ENCODE peak calls at places on chromosomes 3 and 15, in seven cellular contexts. One of them, this sample, is unnamed.

GRCh38 chr3:13853256-13853977 is 26.5 kb downstream of the WNT7A start:
- DNase-seq in K562: no peak
- DNase-seq in naive thymus-derived CD4-positive, alpha-beta T cell: no peak
- DNase-seq in GM12878: no peak
- DNase-seq in IMR-90: no peak
- DNase-seq in PC-9: no peak
- DNase-seq in transverse colon: no peak
- DNase-seq in this sample: no peak

GRCh38 chr3:120102232-120102631 is 8.0 kb upstream of the GSK3B start:
- DNase-seq in K562: no peak
- DNase-seq in naive thymus-derived CD4-positive, alpha-beta T cell: no peak
- DNase-seq in GM12878: no peak
- DNase-seq in IMR-90: no peak
- DNase-seq in PC-9: no peak
- DNase-seq in transverse colon: no peak
- DNase-seq in this sample: no peak

GRCh38 chr3:24316887-24317383 is 177.7 kb downstream of the THRB start:
- DNase-seq in K562: no peak
- DNase-seq in naive thymus-derived CD4-positive, alpha-beta T cell: no peak
- DNase-seq in GM12878: no peak
- DNase-seq in IMR-90: no peak
- DNase-seq in PC-9: peak; percentile 87
- DNase-seq in transverse colon: peak; percentile 68
- DNase-seq in this sample: peak; percentile 64

GRCh38 chr15:80635953-80636352 is 59.2 kb upstream of the ABHD17C start:
- DNase-seq in K562: no peak
- DNase-seq in naive thymus-derived CD4-positive, alpha-beta T cell: no peak
- DNase-seq in GM12878: no peak
- DNase-seq in IMR-90: no peak
- DNase-seq in PC-9: no peak
- DNase-seq in transverse colon: no peak
- DNase-seq in this sample: no peak

GRCh38 chr3:178823556-178824229 is 247.9 kb downstream of the ZMAT3 start:
- DNase-seq in K562: peak; percentile 9
- DNase-seq in naive thymus-derived CD4-positive, alpha-beta T cell: no peak
- DNase-seq in GM12878: no peak
- DNase-seq in IMR-90: no peak
- DNase-seq in PC-9: no peak
- DNase-seq in transverse colon: no peak
- DNase-seq in this sample: peak; percentile 29

GRCh38 chr3:40920041-40920440 is 279.3 kb upstream of the CTNNB1 start:
- DNase-seq in K562: no peak
- DNase-seq in naive thymus-derived CD4-positive, alpha-beta T cell: no peak
- DNase-seq in GM12878: peak; percentile 19
- DNase-seq in IMR-90: no peak
- DNase-seq in PC-9: peak; percentile 49
- DNase-seq in transverse colon: no peak
- DNase-seq in this sample: no peak

GRCh38 chr15:92801412-92801773 is 98.7 kb upstream of the CHD2 start:
- DNase-seq in K562: no peak
- DNase-seq in naive thymus-derived CD4-positive, alpha-beta T cell: no peak
- DNase-seq in GM12878: no peak
- DNase-seq in IMR-90: peak; percentile 86
- DNase-seq in PC-9: peak; percentile 79
- DNase-seq in transverse colon: peak; percentile 35
- DNase-seq in this sample: peak; percentile 66

GRCh38 chr15:58748040-58748786 is 1.3 kb downstream of the ADAM10 start:
- DNase-seq in K562: no peak
- DNase-seq in naive thymus-derived CD4-positive, alpha-beta T cell: peak; percentile 57
- DNase-seq in GM12878: no peak
- DNase-seq in IMR-90: no peak
- DNase-seq in PC-9: no peak
- DNase-seq in transverse colon: no peak
- DNase-seq in this sample: no peak

GRCh38 chr15:52735231-52736089 is 54.7 kb downstream of the ONECUT1 start:
- DNase-seq in K562: peak; percentile 73
- DNase-seq in naive thymus-derived CD4-positive, alpha-beta T cell: peak; percentile 60
- DNase-seq in GM12878: peak; percentile 64
- DNase-seq in IMR-90: peak; percentile 71
- DNase-seq in PC-9: peak; percentile 69
- DNase-seq in transverse colon: peak; percentile 70
- DNase-seq in this sample: peak; percentile 62

GRCh38 chr15:67832031-67832551 is 6.8 kb downstream of the SKOR1 start:
- DNase-seq in K562: no peak
- DNase-seq in naive thymus-derived CD4-positive, alpha-beta T cell: no peak
- DNase-seq in GM12878: no peak
- DNase-seq in IMR-90: peak; percentile 29
- DNase-seq in PC-9: no peak
- DNase-seq in transverse colon: no peak
- DNase-seq in this sample: no peak

GRCh38 chr3:31448035-31448881 is 84.5 kb upstream of the STT3B start:
- DNase-seq in K562: peak; percentile 15
- DNase-seq in naive thymus-derived CD4-positive, alpha-beta T cell: no peak
- DNase-seq in GM12878: no peak
- DNase-seq in IMR-90: peak; percentile 12
- DNase-seq in PC-9: no peak
- DNase-seq in transverse colon: peak; percentile 35
- DNase-seq in this sample: peak; percentile 52

GRCh38 chr3:46998852-46999515 is 19.5 kb downstream of the NBEAL2 start:
- DNase-seq in K562: no peak
- DNase-seq in naive thymus-derived CD4-positive, alpha-beta T cell: no peak
- DNase-seq in GM12878: no peak
- DNase-seq in IMR-90: no peak
- DNase-seq in PC-9: no peak
- DNase-seq in transverse colon: no peak
- DNase-seq in this sample: no peak

GRCh38 chr3:105853801-105854432 is 14.9 kb downstream of the CBLB start:
- DNase-seq in K562: no peak
- DNase-seq in naive thymus-derived CD4-positive, alpha-beta T cell: no peak
- DNase-seq in GM12878: peak; percentile 54
- DNase-seq in IMR-90: no peak
- DNase-seq in PC-9: no peak
- DNase-seq in transverse colon: peak; percentile 41
- DNase-seq in this sample: no peak

GRCh38 chr15:93024716-93025624 is 64.0 kb downstream of the RGMA start:
- DNase-seq in K562: no peak
- DNase-seq in naive thymus-derived CD4-positive, alpha-beta T cell: no peak
- DNase-seq in GM12878: no peak
- DNase-seq in IMR-90: no peak
- DNase-seq in PC-9: no peak
- DNase-seq in transverse colon: no peak
- DNase-seq in this sample: no peak

GRCh38 chr3:33648793-33649192 is 69.3 kb downstream of the CLASP2 start:
- DNase-seq in K562: peak; percentile 20
- DNase-seq in naive thymus-derived CD4-positive, alpha-beta T cell: no peak
- DNase-seq in GM12878: no peak
- DNase-seq in IMR-90: no peak
- DNase-seq in PC-9: no peak
- DNase-seq in transverse colon: no peak
- DNase-seq in this sample: no peak

GRCh38 chr3:5120446-5120845 is 1.6 kb upstream of the ARL8B start:
- DNase-seq in K562: no peak
- DNase-seq in naive thymus-derived CD4-positive, alpha-beta T cell: no peak
- DNase-seq in GM12878: no peak
- DNase-seq in IMR-90: no peak
- DNase-seq in PC-9: no peak
- DNase-seq in transverse colon: no peak
- DNase-seq in this sample: no peak

GRCh38 chr3:133674290-133674912 is 12.7 kb upstream of the TOPBP1 start:
- DNase-seq in K562: no peak
- DNase-seq in naive thymus-derived CD4-positive, alpha-beta T cell: no peak
- DNase-seq in GM12878: no peak
- DNase-seq in IMR-90: no peak
- DNase-seq in PC-9: no peak
- DNase-seq in transverse colon: no peak
- DNase-seq in this sample: no peak

DNA sequence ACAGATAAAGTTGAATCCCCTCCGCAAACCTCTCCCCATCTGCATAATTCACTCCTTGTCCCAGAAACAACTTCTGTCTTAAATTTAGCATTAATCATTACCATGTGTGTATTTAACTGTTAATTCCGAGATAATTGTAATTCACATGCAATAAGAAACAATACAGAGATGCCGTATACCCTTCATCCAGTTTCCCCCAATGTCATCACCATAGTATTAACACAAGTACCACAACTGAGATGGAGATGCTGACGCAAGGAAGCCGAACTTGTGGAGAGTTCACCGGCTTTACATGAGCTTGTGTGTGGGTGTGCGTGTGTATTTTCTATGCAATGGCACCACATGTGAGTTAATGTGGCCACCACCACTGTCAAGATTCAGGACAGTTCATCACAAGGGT is 39.6 kb upstream of the SEC13 start:
- DNase-seq in K562: no peak
- DNase-seq in naive thymus-derived CD4-positive, alpha-beta T cell: no peak
- DNase-seq in GM12878: no peak
- DNase-seq in IMR-90: no peak
- DNase-seq in PC-9: no peak
- DNase-seq in transverse colon: no peak
- DNase-seq in this sample: no peak
- H3K4me1 ChIP-seq in K562: no peaks in the 10 kb centered on the region
- H3K4me1 ChIP-seq in naive thymus-derived CD4-positive, alpha-beta T cell: no peaks in the 10 kb centered on the region
- H3K4me1 ChIP-seq in GM12878: no peaks in the 10 kb centered on the region
- H3K4me1 ChIP-seq in IMR-90: peaks cover 13% of the 10 kb centered on the region
- H3K4me1 ChIP-seq in PC-9: no peaks in the 10 kb centered on the region
- H3K4me1 ChIP-seq in transverse colon: no peaks in the 10 kb centered on the region
- H3K4me1 ChIP-seq in this sample: no peaks in the 10 kb centered on the region

GRCh38 chr3:149895807-149896206 is 74.9 kb downstream of the PFN2 start:
- DNase-seq in K562: no peak
- DNase-seq in naive thymus-derived CD4-positive, alpha-beta T cell: no peak
- DNase-seq in GM12878: no peak
- DNase-seq in IMR-90: no peak
- DNase-seq in PC-9: no peak
- DNase-seq in transverse colon: no peak
- DNase-seq in this sample: no peak
- H3K4me1 ChIP-seq in K562: peaks cover 6% of the 10 kb centered on the region
- H3K4me1 ChIP-seq in naive thymus-derived CD4-positive, alpha-beta T cell: no peaks in the 10 kb centered on the region
- H3K4me1 ChIP-seq in GM12878: no peaks in the 10 kb centered on the region
- H3K4me1 ChIP-seq in IMR-90: peaks cover 1% of the 10 kb centered on the region
- H3K4me1 ChIP-seq in PC-9: no peaks in the 10 kb centered on the region
- H3K4me1 ChIP-seq in transverse colon: no peaks in the 10 kb centered on the region
- H3K4me1 ChIP-seq in this sample: peaks cover 6% of the 10 kb centered on the region

DNA sequence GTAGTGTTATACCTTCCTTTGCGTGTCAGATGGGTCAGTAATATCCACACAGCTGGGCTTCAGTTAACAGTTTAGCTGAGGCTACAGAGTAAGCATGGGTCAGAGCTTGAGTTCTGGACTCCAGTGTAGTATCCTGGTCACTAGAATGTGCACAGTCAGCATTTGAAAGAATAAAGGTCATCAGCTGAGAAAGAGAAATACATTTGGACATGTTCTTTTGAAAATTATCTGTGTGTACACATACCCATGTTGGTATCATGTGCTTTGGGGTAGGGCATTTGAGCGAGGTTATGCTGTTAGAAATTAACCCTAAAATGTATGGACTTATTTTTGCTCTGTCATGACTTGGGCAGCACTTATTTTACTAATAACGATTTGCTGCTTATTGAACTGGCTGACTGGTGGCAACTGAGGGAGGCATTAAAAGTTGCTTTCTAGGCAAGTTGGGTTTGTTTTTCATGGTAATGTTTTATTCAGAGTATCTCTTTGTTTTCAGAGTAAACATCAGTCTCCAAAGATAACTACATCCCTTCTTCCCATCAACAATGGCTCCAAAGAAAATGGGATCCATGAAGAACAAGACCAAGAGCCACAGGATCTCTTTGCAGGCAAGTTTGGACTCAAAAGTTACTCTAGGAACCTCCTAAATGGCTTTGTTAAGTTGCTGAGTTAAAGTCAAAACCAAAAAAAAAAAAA is 16.4 kb downstream of the SNX1 start:
- DNase-seq in K562: no peak
- DNase-seq in naive thymus-derived CD4-positive, alpha-beta T cell: no peak
- DNase-seq in GM12878: no peak
- DNase-seq in IMR-90: no peak
- DNase-seq in PC-9: no peak
- DNase-seq in transverse colon: no peak
- DNase-seq in this sample: no peak
- H3K4me1 ChIP-seq in K562: peaks cover 4% of the 10 kb centered on the region
- H3K4me1 ChIP-seq in naive thymus-derived CD4-positive, alpha-beta T cell: peaks cover 9% of the 10 kb centered on the region
- H3K4me1 ChIP-seq in GM12878: peaks cover 26% of the 10 kb centered on the region
- H3K4me1 ChIP-seq in IMR-90: peaks cover 4% of the 10 kb centered on the region
- H3K4me1 ChIP-seq in PC-9: no peaks in the 10 kb centered on the region
- H3K4me1 ChIP-seq in transverse colon: no peaks in the 10 kb centered on the region
- H3K4me1 ChIP-seq in this sample: peaks cover 11% of the 10 kb centered on the region

GRCh38 chr3:130918328-130918727 is 24.4 kb downstream of the ATP2C1 start:
- DNase-seq in K562: no peak
- DNase-seq in naive thymus-derived CD4-positive, alpha-beta T cell: no peak
- DNase-seq in GM12878: no peak
- DNase-seq in IMR-90: no peak
- DNase-seq in PC-9: no peak
- DNase-seq in transverse colon: no peak
- DNase-seq in this sample: no peak

GRCh38 chr3:130915567-130916292 is 21.8 kb downstream of the ATP2C1 start:
- DNase-seq in K562: no peak
- DNase-seq in naive thymus-derived CD4-positive, alpha-beta T cell: no peak
- DNase-seq in GM12878: no peak
- DNase-seq in IMR-90: no peak
- DNase-seq in PC-9: no peak
- DNase-seq in transverse colon: no peak
- DNase-seq in this sample: no peak

GRCh38 chr3:130916507-130917167 is 22.8 kb downstream of the ATP2C1 start:
- DNase-seq in K562: no peak
- DNase-seq in naive thymus-derived CD4-positive, alpha-beta T cell: no peak
- DNase-seq in GM12878: no peak
- DNase-seq in IMR-90: no peak
- DNase-seq in PC-9: no peak
- DNase-seq in transverse colon: no peak
- DNase-seq in this sample: no peak
- H3K4me1 ChIP-seq in K562: no peaks in the 10 kb centered on the region
- H3K4me1 ChIP-seq in naive thymus-derived CD4-positive, alpha-beta T cell: no peaks in the 10 kb centered on the region
- H3K4me1 ChIP-seq in GM12878: peaks cover 12% of the 10 kb centered on the region
- H3K4me1 ChIP-seq in IMR-90: peaks cover 2% of the 10 kb centered on the region
- H3K4me1 ChIP-seq in PC-9: no peaks in the 10 kb centered on the region
- H3K4me1 ChIP-seq in transverse colon: no peaks in the 10 kb centered on the region
- H3K4me1 ChIP-seq in this sample: no peaks in the 10 kb centered on the region

GRCh38 chr3:48470286-48470685 is 23.7 kb downstream of the ATRIP start:
- DNase-seq in K562: no peak
- DNase-seq in naive thymus-derived CD4-positive, alpha-beta T cell: no peak
- DNase-seq in GM12878: no peak
- DNase-seq in IMR-90: no peak
- DNase-seq in PC-9: no peak
- DNase-seq in transverse colon: no peak
- DNase-seq in this sample: no peak
- H3K4me1 ChIP-seq in K562: peaks cover 11% of the 10 kb centered on the region
- H3K4me1 ChIP-seq in naive thymus-derived CD4-positive, alpha-beta T cell: peaks cover 61% of the 10 kb centered on the region
- H3K4me1 ChIP-seq in GM12878: peaks cover 50% of the 10 kb centered on the region
- H3K4me1 ChIP-seq in IMR-90: peaks cover 22% of the 10 kb centered on the region
- H3K4me1 ChIP-seq in PC-9: peaks cover 29% of the 10 kb centered on the region
- H3K4me1 ChIP-seq in transverse colon: peaks cover 57% of the 10 kb centered on the region
- H3K4me1 ChIP-seq in this sample: peaks cover 35% of the 10 kb centered on the region

This sample was measured in Caco-2.